ENCODE peak calls at places on chromosomes 16 and 17, in five cellular contexts. One of them, this sample, is unnamed.
A peak's percentile ranks its signal among the peaks of the same experiment; 100 is the strongest.

GRCh38 chr16:57616241-57616640 is 12.2 kb upstream of the ADGRG1 start:
- DNase-seq in CD8-positive, alpha-beta memory T cell: no peak
- DNase-seq in GM23248: no peak
- DNase-seq in bronchial epithelial cell: no peak
- DNase-seq in MCF 10A: no peak
- DNase-seq in this sample: no peak

GRCh38 chr17:79844869-79845600 is 5.8 kb upstream of the CBX4 start:
- DNase-seq in GM23248: peak; percentile 58
- DNase-seq in bronchial epithelial cell: no peak
- DNase-seq in CD8-positive, alpha-beta memory T cell: peak; percentile 42
- DNase-seq in MCF 10A: peak; percentile 33
- DNase-seq in this sample: no peak

GRCh38 chr16:57023541-57024249 is 34.3 kb downstream of the NLRC5 start:
- DNase-seq in CD8-positive, alpha-beta memory T cell: peak; percentile 57
- DNase-seq in GM23248: no peak
- DNase-seq in MCF 10A: no peak
- DNase-seq in bronchial epithelial cell: no peak
- DNase-seq in this sample: peak; percentile 75

GRCh38 chr16:46822270-46822669 is 8.7 kb downstream of the C16orf87 start:
- DNase-seq in MCF 10A: no peak
- DNase-seq in CD8-positive, alpha-beta memory T cell: no peak
- DNase-seq in bronchial epithelial cell: no peak
- DNase-seq in GM23248: peak; percentile 65
- DNase-seq in this sample: no peak

GRCh38 chr17:48064638-48065037 is 16.5 kb downstream of the NFE2L1 start:
- DNase-seq in MCF 10A: no peak
- DNase-seq in CD8-positive, alpha-beta memory T cell: no peak
- DNase-seq in GM23248: no peak
- DNase-seq in bronchial epithelial cell: no peak
- DNase-seq in this sample: no peak

GRCh38 chr16:71360378-71360777 is 1.9 kb downstream of the CALB2 start:
- DNase-seq in GM23248: peak; percentile 95
- DNase-seq in MCF 10A: peak; percentile 78
- DNase-seq in CD8-positive, alpha-beta memory T cell: no peak
- DNase-seq in bronchial epithelial cell: peak; percentile 85
- DNase-seq in this sample: no peak

GRCh38 chr16:12439443-12440232 is 364.0 kb downstream of the CPPED1 start:
- DNase-seq in MCF 10A: no peak
- DNase-seq in GM23248: no peak
- DNase-seq in bronchial epithelial cell: no peak
- DNase-seq in CD8-positive, alpha-beta memory T cell: no peak
- DNase-seq in this sample: no peak

GRCh38 chr17:31388770-31389672 is 2.5 kb upstream of the RAB11FIP4 start:
- DNase-seq in GM23248: peak; percentile 43
- DNase-seq in bronchial epithelial cell: no peak
- DNase-seq in MCF 10A: peak; percentile 27
- DNase-seq in CD8-positive, alpha-beta memory T cell: peak; percentile 27
- DNase-seq in this sample: peak; percentile 26

GRCh38 chr16:2846511-2847310 is 11.3 kb downstream of the PRSS22 start:
- DNase-seq in CD8-positive, alpha-beta memory T cell: no peak
- DNase-seq in bronchial epithelial cell: peak; percentile 81
- DNase-seq in GM23248: peak; percentile 81
- DNase-seq in MCF 10A: peak; percentile 75
- DNase-seq in this sample: no peak

GRCh38 chr17:4733073-4733531 is 1.9 kb downstream of the MED11 start:
- DNase-seq in MCF 10A: no peak
- DNase-seq in CD8-positive, alpha-beta memory T cell: no peak
- DNase-seq in GM23248: no peak
- DNase-seq in bronchial epithelial cell: no peak
- DNase-seq in this sample: no peak

GRCh38 chr17:4550534-4551039 is 4.6 kb downstream of the MYBBP1A start:
- DNase-seq in GM23248: no peak
- DNase-seq in bronchial epithelial cell: no peak
- DNase-seq in CD8-positive, alpha-beta memory T cell: no peak
- DNase-seq in MCF 10A: no peak
- DNase-seq in this sample: no peak

GRCh38 chr17:80805032-80805751 is 186.4 kb upstream of the CHMP6 start:
- DNase-seq in GM23248: no peak
- DNase-seq in MCF 10A: no peak
- DNase-seq in bronchial epithelial cell: no peak
- DNase-seq in CD8-positive, alpha-beta memory T cell: no peak
- DNase-seq in this sample: no peak

GRCh38 chr17:5069724-5070123 is 8.5 kb upstream of the ZFP3 start:
- DNase-seq in bronchial epithelial cell: no peak
- DNase-seq in CD8-positive, alpha-beta memory T cell: no peak
- DNase-seq in MCF 10A: no peak
- DNase-seq in GM23248: no peak
- DNase-seq in this sample: no peak

GRCh38 chr16:2475413-2476344 is 752 bp downstream of the TBC1D24 start:
- DNase-seq in MCF 10A: no peak
- DNase-seq in GM23248: peak; percentile 33
- DNase-seq in bronchial epithelial cell: no peak
- DNase-seq in CD8-positive, alpha-beta memory T cell: peak; percentile 26
- DNase-seq in this sample: no peak

GRCh38 chr16:86616906-86617305 is 38.6 kb downstream of the FOXL1 start:
- DNase-seq in bronchial epithelial cell: no peak
- DNase-seq in MCF 10A: no peak
- DNase-seq in GM23248: no peak
- DNase-seq in CD8-positive, alpha-beta memory T cell: no peak
- DNase-seq in this sample: no peak

GRCh38 chr16:12545792-12546342 is 257.8 kb downstream of the CPPED1 start:
- DNase-seq in CD8-positive, alpha-beta memory T cell: no peak
- DNase-seq in bronchial epithelial cell: no peak
- DNase-seq in GM23248: no peak
- DNase-seq in MCF 10A: no peak
- DNase-seq in this sample: no peak

This sample was measured in effector CD4-positive, alpha-beta T cell.